ENCODE peak calls at places on chromosome 12, in seven cellular contexts. I is HCT116, W is GM12878, R is H1, X is SK-N-SH, B is K562, D is HepG2. K is an unnamed sample.
A peak's percentile ranks its signal among the peaks of the same experiment; 100 is the strongest.

GRCh38 chr12:114311966-114312365 is 94.0 kb downstream of the TBX5 start:
- DNase-seq in I (no peak), W (no peak), R (no peak), X (no peak), B (no peak), D (no peak), K (no peak)

GRCh38 chr12:645563-646071 is 17.6 kb downstream of the NINJ2 start:
- DNase-seq in I (no peak), W (no peak), R (no peak), X (no peak), B (no peak), D (peak; percentile 79), K (no peak)

GRCh38 chr12:11688831-11689230 is 39.4 kb downstream of the ETV6 start:
- DNase-seq in I (no peak), W (no peak), R (no peak), X (no peak), B (no peak), D (no peak), K (peak; percentile 24)

GRCh38 chr12:116592116-116592637 is 33.0 kb downstream of the MAP1LC3B2 start:
- DNase-seq in I (no peak), W (no peak), R (no peak), X (no peak), B (no peak), D (no peak), K (no peak)

GRCh38 chr12:120830052-120830940 is 73.9 kb downstream of the SPPL3 start:
- DNase-seq in I (no peak), W (no peak), R (no peak), X (peak; percentile 46), B (no peak), D (peak; percentile 34), K (peak; percentile 11)

GRCh38 chr12:62808166-62808879 is 126.6 kb downstream of the PPM1H start:
- DNase-seq in I (no peak), W (no peak), R (no peak), X (no peak), B (no peak), D (no peak), K (no peak)

GRCh38 chr12:31220633-31221565 is 105.1 kb downstream of the SINHCAF start:
- DNase-seq in I (no peak), W (no peak), R (no peak), X (no peak), B (no peak), D (no peak), K (no peak)

GRCh38 chr12:53613821-53614220 is 12.4 kb downstream of the ATF7 start:
- DNase-seq in I (no peak), W (no peak), R (no peak), X (no peak), B (no peak), D (no peak), K (no peak)

GRCh38 chr12:49296034-49296835 is 1.3 kb downstream of the PRPH start:
- DNase-seq in I (no peak), W (no peak), R (peak; percentile 91), X (peak; percentile 39), B (peak; percentile 94), D (peak; percentile 27), K (peak; percentile 66)

GRCh38 chr12:86186449-86186848 is 69.7 kb downstream of the MGAT4C start:
- DNase-seq in I (no peak), W (no peak), R (no peak), X (no peak), B (no peak), D (peak; percentile 1), K (peak; percentile 42)

GRCh38 chr12:65631621-65632111 is 192.6 kb upstream of the HMGA2 start:
- DNase-seq in I (peak; percentile 97), W (no peak), R (no peak), X (no peak), B (no peak), D (peak; percentile 91), K (no peak)

GRCh38 chr12:5520831-5521230 is 88.9 kb downstream of the NTF3 start:
- DNase-seq in I (no peak), W (no peak), R (peak; percentile 27), X (no peak), B (no peak), D (no peak), K (no peak)

GRCh38 chr12:27554421-27555186 is 30.6 kb downstream of the PPFIBP1 start:
- DNase-seq in I (no peak), W (no peak), R (no peak), X (no peak), B (no peak), D (no peak), K (no peak)

GRCh38 chr12:32155911-32156585 is 49.4 kb downstream of the BICD1 start:
- DNase-seq in I (no peak), W (no peak), R (no peak), X (peak; percentile 32), B (no peak), D (no peak), K (no peak)

GRCh38 chr12:66237505-66238175 is 48.6 kb downstream of the IRAK3 start:
- DNase-seq in I (no peak), W (no peak), R (no peak), X (no peak), B (no peak), D (no peak), K (peak; percentile 96)

GRCh38 chr12:14257734-14258467 is 107.6 kb upstream of the ATF7IP start:
- DNase-seq in I (peak; percentile 97), W (peak; percentile 37), R (peak; percentile 96), X (peak; percentile 68), B (peak; percentile 73), D (peak; percentile 95), K (no peak)

GRCh38 chr12:51323966-51324895 is at the start of gene BIN2:
- DNase-seq in I (no peak), W (no peak), R (no peak), X (no peak), B (no peak), D (no peak), K (no peak)

DNA sequence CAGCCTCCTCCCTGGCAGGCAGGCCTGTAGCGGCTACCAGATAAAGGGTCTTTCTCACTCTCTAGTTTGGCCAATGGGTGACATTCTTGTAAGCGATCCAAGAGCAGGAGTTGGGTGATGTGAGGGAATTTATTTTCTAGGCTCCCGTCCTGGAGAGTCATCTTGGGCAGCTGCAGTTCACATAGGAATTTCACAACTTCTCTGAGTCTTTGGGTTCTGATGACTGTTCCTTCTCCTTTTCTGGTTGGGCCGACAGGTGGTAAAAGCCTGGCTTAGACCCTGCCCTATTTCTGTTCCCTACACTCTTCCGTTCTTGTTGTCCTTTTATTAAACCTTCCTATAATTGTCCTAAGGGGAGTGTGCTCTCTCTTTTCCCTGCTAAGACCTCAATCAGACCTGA is 42.6 kb upstream of the POC1B start:
- DNase-seq in I (no peak), W (no peak), R (no peak), X (no peak), B (no peak), D (no peak), K (no peak)
- TF ChIP-seq JUND in I (no peak), W (no peak), R (no peak), X (no peak), B (no peak), D (no peak), K (no peak)

GRCh38 chr12:46376579-46376978 is 4.0 kb upstream of the SLC38A2 start:
- DNase-seq in I (no peak), W (no peak), R (no peak), X (no peak), B (no peak), D (no peak), K (no peak)

GRCh38 chr12:46380397-46380796 is 7.8 kb upstream of the SLC38A2 start:
- DNase-seq in I (no peak), W (no peak), R (no peak), X (no peak), B (no peak), D (no peak), K (no peak)

GRCh38 chr12:46378530-46378929 is 6.0 kb upstream of the SLC38A2 start:
- DNase-seq in I (no peak), W (no peak), R (no peak), X (no peak), B (no peak), D (no peak), K (no peak)

GRCh38 chr12:46379352-46379751 is 6.8 kb upstream of the SLC38A2 start:
- DNase-seq in I (no peak), W (no peak), R (no peak), X (no peak), B (no peak), D (no peak), K (no peak)

GRCh38 chr12:46377678-46378077 is 5.1 kb upstream of the SLC38A2 start:
- DNase-seq in I (no peak), W (no peak), R (no peak), X (no peak), B (no peak), D (no peak), K (no peak)
- TF ChIP-seq JUND in I (no peak), W (no peak), R (no peak), X (no peak), B (no peak), D (no peak), K (no peak)

GRCh38 chr12:112749081-112749480 is 42.5 kb upstream of the RPH3A start:
- DNase-seq in I (no peak), W (no peak), R (no peak), X (no peak), B (no peak), D (no peak), K (no peak)
- TF ChIP-seq JUND in I (no peak), W (no peak), R (no peak), X (no peak), B (no peak), D (no peak), K (no peak)

GRCh38 chr12:132147423-132148367 is 3.4 kb downstream of the NOC4L start:
- DNase-seq in I (no peak), W (no peak), R (no peak), X (peak; percentile 13), B (no peak), D (no peak), K (no peak)

GRCh38 chr12:132146772-132147422 is 2.6 kb downstream of the NOC4L start:
- DNase-seq in I (no peak), W (no peak), R (no peak), X (peak; percentile 10), B (no peak), D (no peak), K (no peak)

GRCh38 chr12:132150780-132151144 is 6.5 kb downstream of the NOC4L start:
- DNase-seq in I (no peak), W (no peak), R (no peak), X (no peak), B (no peak), D (no peak), K (no peak)

GRCh38 chr12:132146098-132146497 is 1.8 kb downstream of the NOC4L start:
- DNase-seq in I (no peak), W (no peak), R (no peak), X (no peak), B (no peak), D (no peak), K (no peak)

DNA sequence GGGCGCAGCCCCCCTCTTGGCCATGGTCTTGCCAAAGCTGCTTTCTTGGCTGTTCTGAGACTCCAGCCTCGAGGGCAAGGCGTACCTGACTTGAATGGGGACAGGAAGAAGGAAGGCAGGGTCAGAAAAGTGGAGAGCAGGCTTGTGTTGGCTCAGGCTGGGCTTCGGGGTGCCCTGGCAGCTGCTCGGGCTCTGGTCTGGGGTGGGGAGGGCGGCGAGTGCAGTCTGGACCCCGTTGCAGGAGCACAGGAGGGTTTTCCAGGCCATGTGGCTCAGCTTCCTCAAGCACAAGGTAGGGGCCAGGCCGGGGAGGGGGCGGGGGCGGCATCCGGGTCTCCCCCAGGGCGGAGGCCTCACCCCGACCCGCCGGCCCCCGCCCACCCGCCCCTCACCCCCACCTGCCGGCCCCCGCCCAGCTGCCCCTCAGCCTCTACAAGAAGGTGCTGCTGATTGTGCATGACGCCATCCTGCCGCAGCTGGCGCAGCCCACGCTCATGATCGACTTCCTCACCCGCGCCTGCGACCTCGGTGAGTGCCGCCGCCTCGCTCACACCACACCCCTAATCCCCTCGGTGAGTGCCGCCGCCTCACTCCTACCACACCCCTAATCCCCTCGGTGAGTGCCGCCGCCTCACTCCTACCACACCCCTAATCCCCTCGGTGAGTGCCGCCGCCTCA is 4.2 kb downstream of the NOC4L start:
- DNase-seq in I (no peak), W (no peak), R (no peak), X (no peak), B (no peak), D (no peak), K (no peak)
- TF ChIP-seq JUND in I (no peak), W (no peak), R (no peak), X (no peak), B (no peak), D (no peak), K (no peak)